ENCODE peak calls at places on chromosome 7, in nine cellular contexts. G, S, R, B, F, K, D, M and N are unnamed samples.

GRCh38 chr7:917255-918117 is 37.0 kb downstream of the ADAP1 start:
- DNase-seq in R (no peak), F (no peak), B (no peak), G (peak; percentile 31), S (peak; percentile 24), M (no peak), K (no peak), D (no peak), N (peak; percentile 10)

GRCh38 chr7:36082910-36083309 is 70.1 kb upstream of the EEPD1 start:
- DNase-seq in M (no peak), S (no peak), D (no peak), B (no peak), R (no peak), F (no peak), G (no peak), K (no peak), N (no peak)

GRCh38 chr7:74269757-74270277 is 15.6 kb upstream of the RFC2 start:
- DNase-seq in M (peak; percentile 52), B (peak; percentile 40), R (peak; percentile 70), G (peak; percentile 73), S (no peak), F (peak; percentile 43), D (no peak), K (peak; percentile 65), N (peak; percentile 62)

GRCh38 chr7:96136600-96137239 is 185.2 kb downstream of the SLC25A13 start:
- DNase-seq in B (no peak), D (no peak), R (no peak), F (no peak), M (no peak), K (no peak), G (no peak), S (no peak), N (no peak)

GRCh38 chr7:475425-475728 is 44.3 kb downstream of the PDGFA start:
- DNase-seq in S (no peak), G (peak; percentile 51), R (no peak), D (no peak), F (no peak), M (no peak), B (no peak), K (no peak), N (no peak)

GRCh38 chr7:134755422-134756022 is 23.9 kb upstream of the CALD1 start:
- DNase-seq in M (no peak), F (no peak), S (no peak), B (no peak), D (no peak), K (peak; percentile 77), G (no peak), R (no peak), N (no peak)

GRCh38 chr7:124762611-124763143 is 2.9 kb downstream of the GPR37 start:
- DNase-seq in M (no peak), D (no peak), F (no peak), K (no peak), B (no peak), G (no peak), S (peak; percentile 69), R (no peak), N (no peak)

GRCh38 chr7:28020302-28020940 is 160.2 kb downstream of the JAZF1 start:
- DNase-seq in G (peak; percentile 65), F (peak; percentile 3), B (peak; percentile 44), K (peak; percentile 85), M (peak; percentile 57), D (peak; percentile 76), S (peak; percentile 57), R (peak; percentile 49), N (no peak)

GRCh38 chr7:92461027-92462003 is 14.0 kb downstream of the GATAD1 start:
- DNase-seq in F (no peak), B (peak; percentile 27), S (no peak), M (no peak), G (no peak), D (peak; percentile 16), R (peak; percentile 2), K (peak; percentile 71), N (no peak)

GRCh38 chr7:8172372-8173354 is 89.3 kb downstream of the ICA1 start:
- DNase-seq in M (no peak), R (no peak), K (no peak), B (no peak), G (no peak), F (no peak), D (no peak), S (no peak), N (no peak)

GRCh38 chr7:155861480-155861868 is 49.2 kb upstream of the SHH start:
- DNase-seq in D (no peak), S (no peak), M (no peak), B (no peak), K (no peak), F (no peak), G (no peak), R (no peak), N (no peak)

GRCh38 chr7:17963281-17963680 is 23.0 kb upstream of the SNX13 start:
- DNase-seq in D (no peak), F (no peak), R (no peak), B (peak; percentile 63), S (no peak), M (no peak), G (no peak), K (peak; percentile 78), N (no peak)

DNA sequence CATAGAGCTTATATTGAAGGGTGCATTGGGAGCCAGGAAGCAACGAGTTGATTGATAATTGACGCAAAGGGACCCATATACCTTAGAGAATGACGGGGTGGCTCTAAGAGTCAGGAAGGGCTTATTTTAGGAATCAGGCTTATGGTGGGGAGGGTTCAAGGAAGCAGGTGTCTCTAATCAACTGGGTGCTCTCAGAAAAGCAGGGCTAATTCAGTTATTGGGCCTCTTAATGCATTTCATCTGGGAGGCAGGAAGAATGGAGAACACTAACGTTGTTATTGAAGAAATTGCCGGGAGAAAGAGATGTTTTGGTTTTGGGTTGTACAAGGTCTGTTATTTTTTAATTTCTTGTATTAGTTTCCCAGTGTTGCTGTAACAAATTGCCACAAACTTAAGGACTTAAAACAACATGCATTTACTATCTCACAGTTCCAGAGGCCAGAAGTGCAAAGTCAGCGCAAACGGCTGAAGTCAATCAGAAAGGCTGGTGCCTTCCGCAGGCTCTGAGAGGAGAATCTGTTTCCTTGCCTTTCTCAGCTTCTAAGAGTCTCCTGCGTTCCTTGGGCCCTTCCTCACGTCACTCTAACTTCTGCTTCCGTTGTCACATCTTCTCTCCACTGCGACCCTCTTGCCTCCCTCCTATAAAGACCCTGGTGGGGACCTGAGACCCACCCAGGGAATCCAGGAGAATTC is 328.4 kb upstream of the C7orf33 start:
- DNase-seq in B (no peak), G (no peak), M (no peak), K (no peak), R (no peak), D (no peak), F (no peak), S (no peak), N (no peak)
- H3K4me3 ChIP-seq in B (no peak overlapping the region), G (no peak overlapping the region), M (no peak overlapping the region), K (no peak overlapping the region), R (no peak overlapping the region), D (no peak overlapping the region), F (no peak overlapping the region), S (no peak overlapping the region), N (no peak overlapping the region)

GRCh38 chr7:121341933-121342332 is 13.1 kb downstream of the WNT16 start:
- DNase-seq in R (no peak), F (no peak), D (no peak), K (peak; percentile 7), G (no peak), M (no peak), B (no peak), S (no peak), N (no peak)
- H3K27ac ChIP-seq in R (no peak overlapping the region), F (no peak overlapping the region), D (no peak overlapping the region), K (no peak overlapping the region), G (no peak overlapping the region), M (no peak overlapping the region), B (no peak overlapping the region), S (no peak overlapping the region), N (no peak overlapping the region)

DNA sequence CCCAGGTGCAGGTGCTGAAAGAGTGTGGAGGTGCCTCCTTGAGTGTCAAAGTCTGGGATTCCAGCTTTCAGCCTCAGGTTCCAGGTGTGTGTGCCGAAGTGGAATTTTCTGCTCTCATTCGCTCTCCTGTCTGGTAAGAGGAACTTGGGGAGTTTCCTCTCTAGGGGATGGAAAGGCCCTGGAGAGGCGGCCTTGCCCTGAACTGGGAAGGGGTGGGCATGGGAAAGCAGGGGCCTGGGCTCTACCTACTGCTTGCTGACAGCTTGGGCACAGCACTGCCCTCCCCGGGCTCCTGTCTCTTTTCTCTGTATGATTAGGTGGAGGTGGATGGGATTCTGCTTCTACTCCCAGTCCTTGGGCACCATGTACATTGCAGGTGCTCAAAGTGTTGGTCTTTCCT is 192.8 kb downstream of the ZNF716 start:
- DNase-seq in F (no peak), K (no peak), M (no peak), G (no peak), R (no peak), B (no peak), D (no peak), S (no peak), N (no peak)
- H3K9me3 ChIP-seq in F (peaks cover 10% of the 10 kb centered on the region), K (no peaks in the 10 kb centered on the region), M (no peaks in the 10 kb centered on the region), G (no peaks in the 10 kb centered on the region), R (peaks cover 10% of the 10 kb centered on the region), B (peaks cover 47% of the 10 kb centered on the region), D (no peaks in the 10 kb centered on the region), S (no peaks in the 10 kb centered on the region), N (peaks cover 3% of the 10 kb centered on the region)

GRCh38 chr7:129778770-129779601 is 167.5 kb downstream of the NRF1 start:
- DNase-seq in S (no peak), B (peak; percentile 23), M (no peak), D (no peak), F (no peak), R (no peak), K (peak; percentile 54), G (no peak), N (no peak)
- H3K4me3 ChIP-seq in S (peak overlapping the region; percentile 44), B (peak overlapping the region; percentile 63), M (peak overlapping the region; percentile 56), D (peak overlapping the region; percentile 53), F (no peak overlapping the region), R (no peak overlapping the region), K (no peak overlapping the region), G (peak overlapping the region; percentile 55), N (peak overlapping the region; percentile 19)

GRCh38 chr7:33794419-33794818 is 110.9 kb upstream of the BMPER start:
- DNase-seq in F (no peak), M (no peak), S (no peak), R (no peak), G (no peak), K (no peak), D (no peak), B (no peak), N (no peak)
- H3K27ac ChIP-seq in F (no peak overlapping the region), M (no peak overlapping the region), S (no peak overlapping the region), R (no peak overlapping the region), G (no peak overlapping the region), K (no peak overlapping the region), D (no peak overlapping the region), B (no peak overlapping the region), N (no peak overlapping the region)

DNA sequence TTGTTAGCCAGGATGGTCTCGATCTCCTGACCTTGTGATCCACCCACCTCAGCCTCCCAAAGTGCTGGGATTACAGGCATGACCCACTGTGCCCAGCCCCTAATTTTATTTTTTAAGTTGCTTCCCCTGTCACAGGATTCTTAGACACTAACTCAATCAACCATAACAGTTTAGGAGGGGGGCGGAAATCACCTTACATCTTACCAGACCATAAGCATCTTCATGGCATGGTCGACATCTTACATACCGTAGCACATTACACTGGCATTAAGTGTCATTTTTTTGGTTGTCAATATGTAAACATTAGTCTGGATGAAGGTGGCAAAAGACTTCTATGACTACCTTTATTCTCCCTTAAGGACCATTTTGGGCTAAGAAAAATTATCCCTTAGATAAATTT is 95.6 kb downstream of the TRIM24 start:
- DNase-seq in F (no peak), M (no peak), G (no peak), B (no peak), R (no peak), K (no peak), S (no peak), D (no peak), N (no peak)
- H3K9me3 ChIP-seq in F (peaks cover 61% of the 10 kb centered on the region), M (peaks cover 35% of the 10 kb centered on the region), G (peaks cover 22% of the 10 kb centered on the region), B (peaks cover 5% of the 10 kb centered on the region), R (peaks cover 30% of the 10 kb centered on the region), K (peaks cover 5% of the 10 kb centered on the region), S (no peaks in the 10 kb centered on the region), D (no peaks in the 10 kb centered on the region), N (peaks cover 22% of the 10 kb centered on the region)